ENCODE peak calls at places on chromosomes 6 and 20, in nine cellular contexts. B is stomach; A is GM20000; T is CD8-positive, alpha-beta T cell; L is Calu3; P is neural crest cell; Y is heart left ventricle; I is MCF 10A; M is cardiac muscle cell. Q is an unnamed sample.

GRCh38 chr6:26051683-26052310 is 35.4 kb upstream of the HFE start:
- DNase-seq in I (no peak), P (no peak), Y (no peak), A (no peak), L (no peak), T (no peak), B (no peak), M (no peak), Q (no peak)

GRCh38 chr20:41174782-41175181 is 37.4 kb downstream of the PLCG1 start:
- DNase-seq in M (no peak), A (no peak), T (peak), P (no peak), I (no peak), B (peak), Y (peak), L (no peak), Q (peak)

GRCh38 chr6:122839477-122839876 is 50.4 kb downstream of the SMPDL3A start:
- DNase-seq in L (peak), B (peak), T (peak), A (peak), I (peak), M (peak), P (peak), Y (no peak), Q (no peak)

GRCh38 chr6:41966961-41967311 is 25.3 kb upstream of the CCND3 start:
- DNase-seq in A (no peak), P (no peak), Y (no peak), B (no peak), I (peak), L (peak), M (no peak), T (no peak), Q (no peak)

GRCh38 chr6:109360791-109361190 is 21.5 kb downstream of the CD164 start:
- DNase-seq in Y (no peak), P (no peak), L (no peak), I (no peak), T (no peak), B (no peak), M (no peak), A (no peak), Q (no peak)

GRCh38 chr6:157946865-157947532 is 34.7 kb upstream of the SYNJ2 start:
- DNase-seq in Y (no peak), A (peak), I (peak), P (no peak), L (no peak), M (no peak), T (no peak), B (no peak), Q (no peak)

GRCh38 chr20:9348746-9349145 is 165.6 kb upstream of the LAMP5 start:
- DNase-seq in M (peak), B (no peak), T (no peak), L (no peak), P (no peak), A (no peak), I (no peak), Y (no peak), Q (no peak)

GRCh38 chr6:71157350-71157749 is 131.3 kb upstream of the OGFRL1 start:
- DNase-seq in L (no peak), Y (no peak), A (no peak), I (no peak), B (no peak), M (no peak), P (no peak), T (no peak), Q (no peak)

GRCh38 chr6:44388135-44388487 is 605 bp downstream of the CDC5L start:
- DNase-seq in T (no peak), L (no peak), Y (no peak), P (no peak), I (no peak), M (no peak), A (no peak), B (no peak), Q (no peak)

GRCh38 chr6:56949925-56950495 is 4.9 kb upstream of the BEND6 start:
- DNase-seq in P (no peak), T (no peak), I (no peak), B (no peak), M (no peak), Y (no peak), A (no peak), L (no peak), Q (no peak)

GRCh38 chr6:14841901-14842421 is 403.9 kb upstream of the JARID2 start:
- DNase-seq in T (no peak), I (peak), Y (no peak), M (no peak), A (no peak), P (no peak), B (no peak), L (no peak), Q (no peak)

GRCh38 chr20:10560681-10561080 is 113.1 kb downstream of the JAG1 start:
- DNase-seq in B (no peak), Y (no peak), A (no peak), I (no peak), L (no peak), P (no peak), T (no peak), M (no peak), Q (no peak)

GRCh38 chr6:149446791-149447376 is 37.9 kb downstream of the ZC3H12D start:
- DNase-seq in I (no peak), M (no peak), Y (no peak), A (no peak), B (no peak), P (no peak), L (no peak), T (no peak), Q (no peak)

GRCh38 chr6:393391-394221 is 2.1 kb downstream of the IRF4 start:
- DNase-seq in A (no peak), L (no peak), I (no peak), T (no peak), P (no peak), M (peak), Y (no peak), B (no peak), Q (peak)

GRCh38 chr6:10621227-10621626 is 73.2 kb downstream of the C6orf52 start:
- DNase-seq in P (no peak), M (peak), L (no peak), B (no peak), A (no peak), I (no peak), T (no peak), Y (no peak), Q (no peak)

DNA sequence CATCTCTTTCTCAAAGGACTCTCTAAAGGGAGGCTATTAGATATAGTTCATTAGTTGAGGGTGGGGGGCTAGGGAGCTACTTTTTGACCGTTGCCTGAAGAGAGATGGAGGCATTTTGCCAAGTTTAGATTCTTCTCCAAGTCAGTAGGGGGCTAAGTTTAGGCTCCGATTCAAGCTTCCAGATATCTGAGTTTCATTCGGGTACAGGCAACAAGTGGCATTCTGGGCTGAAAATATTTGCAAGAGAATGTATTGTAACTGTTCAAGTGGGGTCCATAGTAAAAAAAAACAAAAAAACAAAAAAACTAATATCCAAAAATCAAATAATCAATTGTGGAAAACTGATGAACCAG is 43.4 kb upstream of the PIM1 start:
- DNase-seq in A (no peak), Y (no peak), I (no peak), M (peak), T (no peak), B (no peak), P (no peak), L (no peak), Q (no peak)
- TF ChIP-seq CTCF in A (no peak), Y (no peak), I (no peak), M (no peak), T (no peak), B (no peak), P (peak), L (no peak), Q (no peak)

GRCh38 chr20:2089447-2089846 is 12.2 kb upstream of the STK35 start:
- DNase-seq in T (no peak), Y (no peak), I (no peak), M (no peak), P (no peak), L (no peak), B (no peak), A (no peak), Q (no peak)

GRCh38 chr20:2093883-2094282 is 7.7 kb upstream of the STK35 start:
- DNase-seq in Y (no peak), P (no peak), A (no peak), M (no peak), B (no peak), T (no peak), I (no peak), L (no peak), Q (no peak)

GRCh38 chr20:2088904-2089303 is 12.7 kb upstream of the STK35 start:
- DNase-seq in T (no peak), A (no peak), B (no peak), L (no peak), P (no peak), I (no peak), Y (no peak), M (no peak), Q (no peak)

DNA sequence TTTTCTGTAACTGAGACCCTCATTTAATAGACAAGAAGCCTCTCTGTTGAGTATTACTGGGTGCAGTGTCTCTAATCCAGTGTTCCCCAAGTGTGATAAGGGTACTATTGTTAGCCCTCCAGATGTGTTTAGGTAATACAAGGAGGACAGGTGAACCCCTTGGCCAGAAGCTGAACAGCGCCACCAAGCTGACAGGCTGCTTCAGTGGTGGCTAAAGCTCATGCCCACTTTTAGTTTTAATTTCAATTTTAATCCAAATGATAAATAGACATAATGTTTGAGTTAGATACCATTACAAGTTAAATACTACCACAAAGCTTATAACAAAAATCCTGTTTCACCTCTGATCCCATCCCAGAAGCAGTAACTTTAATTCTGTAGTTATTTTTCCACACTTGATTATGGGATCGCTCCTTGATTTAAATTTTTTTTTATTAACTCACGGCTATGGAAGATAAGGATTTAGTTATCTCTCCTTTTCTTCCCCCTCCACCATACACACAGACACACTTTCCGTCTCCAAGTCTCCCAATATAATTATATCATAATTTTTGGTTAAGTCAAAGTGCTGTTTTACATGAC is 8.3 kb upstream of the STK35 start:
- DNase-seq in M (peak), P (no peak), I (peak), B (peak), Y (no peak), A (peak), L (peak), T (peak), Q (no peak)
- TF ChIP-seq CTCF in M (peak), P (peak), I (peak), B (peak), Y (peak), A (peak), L (peak), T (peak), Q (no peak)

GRCh38 chr6:167499161-167499660 is 174.3 kb downstream of the TTLL2 start:
- DNase-seq in L (no peak), P (no peak), B (no peak), I (no peak), Y (no peak), M (no peak), A (no peak), T (no peak), Q (no peak)

GRCh38 chr6:167504412-167504961 is 179.6 kb downstream of the TTLL2 start:
- DNase-seq in B (no peak), L (no peak), Y (no peak), T (no peak), M (no peak), A (no peak), P (no peak), I (no peak), Q (no peak)

GRCh38 chr6:167500961-167501360 is 176.1 kb downstream of the TTLL2 start:
- DNase-seq in I (no peak), Y (no peak), B (no peak), M (no peak), T (no peak), P (no peak), A (no peak), L (no peak), Q (no peak)

GRCh38 chr6:167502471-167502870 is 177.6 kb downstream of the TTLL2 start:
- DNase-seq in B (no peak), L (no peak), I (no peak), M (no peak), Y (no peak), P (no peak), A (no peak), T (no peak), Q (no peak)

GRCh38 chr6:167501831-167502385 is 177.0 kb downstream of the TTLL2 start:
- DNase-seq in M (peak), B (peak), L (peak), A (no peak), I (peak), T (no peak), P (no peak), Y (no peak), Q (no peak)
- TF ChIP-seq CTCF in M (peak), B (peak), L (peak), A (no peak), I (peak), T (no peak), P (peak), Y (no peak), Q (no peak)

DNA sequence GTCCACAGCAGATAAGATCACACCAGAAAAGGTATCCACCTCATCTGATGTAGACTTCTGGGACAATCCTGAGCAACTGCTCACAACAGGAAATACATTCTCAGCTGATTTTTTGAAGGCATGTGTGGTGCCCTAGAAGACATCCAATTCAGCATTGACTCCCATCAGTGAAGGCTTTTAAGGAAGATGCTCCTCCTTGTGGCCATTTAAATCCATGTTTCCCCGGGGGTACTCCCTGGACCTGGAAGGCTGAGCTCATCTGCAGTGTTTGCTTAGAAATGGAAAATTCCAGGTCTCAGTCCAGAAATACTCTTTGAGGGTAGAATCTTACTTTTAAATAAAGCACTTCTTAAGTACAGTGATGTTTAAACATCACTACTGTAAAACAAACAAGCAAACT is 195.5 kb upstream of the PDE10A start:
- DNase-seq in A (no peak), M (no peak), Y (no peak), T (no peak), P (no peak), I (no peak), B (no peak), L (no peak), Q (no peak)
- TF ChIP-seq CTCF in A (no peak), M (peak), Y (peak), T (no peak), P (peak), I (no peak), B (no peak), L (no peak), Q (no peak)

GRCh38 chr20:21640556-21640955 is 64.9 kb upstream of the PAX1 start:
- DNase-seq in T (no peak), B (no peak), A (no peak), P (no peak), I (peak), Y (no peak), M (peak), L (no peak), Q (no peak)
- TF ChIP-seq CTCF in T (no peak), B (no peak), A (no peak), P (no peak), I (peak), Y (peak), M (no peak), L (no peak), Q (no peak)

DNA sequence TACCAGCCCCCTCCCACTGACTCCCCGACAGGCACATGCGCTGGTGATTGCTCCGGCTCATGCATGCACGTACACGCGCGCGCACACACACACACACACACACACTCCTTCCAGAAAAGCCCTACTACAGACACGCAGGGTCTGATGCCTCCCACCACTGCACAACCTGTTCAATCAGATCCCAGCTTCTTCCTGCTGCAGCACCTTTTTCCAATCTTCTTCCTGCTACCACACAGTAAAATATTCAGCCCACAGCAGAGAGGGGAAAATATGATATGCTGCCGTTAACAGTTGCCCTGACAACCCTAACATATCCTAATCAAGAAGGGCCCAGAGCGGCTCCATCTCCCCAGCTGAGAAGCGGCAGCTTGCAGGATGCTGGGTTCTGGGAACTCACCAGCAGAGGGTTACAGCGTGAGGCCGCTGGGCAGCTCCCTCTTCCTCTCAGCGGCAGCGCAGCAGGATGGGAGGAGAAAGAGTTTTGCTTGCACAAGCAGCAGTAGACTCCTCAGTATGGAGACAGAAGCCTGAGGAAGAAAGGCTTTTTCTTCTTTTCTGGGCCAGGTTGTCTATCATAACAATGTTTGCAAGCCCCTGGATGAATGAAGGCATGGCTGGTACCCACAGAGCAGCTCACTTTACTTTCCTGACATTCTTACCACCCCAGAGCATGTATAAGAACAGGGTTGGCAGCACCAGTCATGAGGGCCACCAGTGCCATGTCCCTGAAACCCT is 23.9 kb downstream of the MAP7 start:
- DNase-seq in P (peak), B (peak), L (no peak), Y (peak), M (peak), I (no peak), A (peak), T (peak), Q (no peak)
- TF ChIP-seq CTCF in P (peak), B (no peak), L (no peak), Y (peak), M (peak), I (no peak), A (no peak), T (no peak), Q (no peak)

GRCh38 chr6:139277161-139277560 is 14.6 kb downstream of the TXLNB start:
- DNase-seq in M (no peak), T (no peak), Y (peak), L (no peak), I (no peak), A (no peak), P (no peak), B (no peak), Q (no peak)
- TF ChIP-seq CTCF in M (no peak), T (no peak), Y (no peak), L (no peak), I (no peak), A (no peak), P (no peak), B (no peak), Q (no peak)